ENCODE peak calls at places on chromosome 1, in four cellular contexts. S is CD4-positive, CD25-positive, alpha-beta regulatory T cell; N is Peyer's patch; B is BE2C. C is an unnamed sample.
A peak's percentile ranks its signal among the peaks of the same experiment; 100 is the strongest.

GRCh38 chr1:227788279-227789041 is 27.0 kb upstream of the PRSS38 start:
- DNase-seq in S (no peak), N (no peak), B (peak; percentile 88), C (peak; percentile 64)

GRCh38 chr1:117852846-117853555 is 76.4 kb downstream of the GDAP2 start:
- DNase-seq in S (no peak), N (no peak), B (no peak), C (no peak)

GRCh38 chr1:89454845-89455521 is 69.6 kb upstream of the LRRC8B start:
- DNase-seq in S (peak; percentile 49), N (peak; percentile 73), B (peak; percentile 32), C (peak; percentile 54)

GRCh38 chr1:162612606-162613400 is 19.5 kb upstream of the DDR2 start:
- DNase-seq in S (no peak), N (peak; percentile 58), B (no peak), C (no peak)

GRCh38 chr1:27522860-27523665 is 33.1 kb upstream of the WASF2 start:
- DNase-seq in S (peak; percentile 46), N (no peak), B (peak; percentile 29), C (no peak)

GRCh38 chr1:183879966-183880365 is 75.0 kb downstream of the RGL1 start:
- DNase-seq in S (no peak), N (no peak), B (no peak), C (no peak)

GRCh38 chr1:231313661-231314060 is 24.0 kb downstream of the EXOC8 start:
- DNase-seq in S (no peak), N (no peak), B (no peak), C (no peak)

GRCh38 chr1:21152423-21153100 is 24.1 kb downstream of the EIF4G3 start:
- DNase-seq in S (no peak), N (no peak), B (no peak), C (no peak)

GRCh38 chr1:21573971-21574458 is 64.8 kb downstream of the ALPL start:
- DNase-seq in S (no peak), N (peak; percentile 69), B (peak; percentile 70), C (peak; percentile 31)

GRCh38 chr1:245825128-245825901 is 670.5 kb downstream of the KIF26B start:
- DNase-seq in S (no peak), N (no peak), B (no peak), C (no peak)

GRCh38 chr1:191831572-191831971 is 326.7 kb upstream of the RGS18 start:
- DNase-seq in S (no peak), N (no peak), B (no peak), C (no peak)

GRCh38 chr1:234579967-234580366 is 30.0 kb downstream of the IRF2BP2 start:
- DNase-seq in S (no peak), N (no peak), B (no peak), C (no peak)

GRCh38 chr1:151156515-151156819 is at the start of gene TNFAIP8L2:
- DNase-seq in S (peak; percentile 67), N (peak; percentile 93), B (no peak), C (peak; percentile 65)

GRCh38 chr1:70140343-70140742 is 65.0 kb downstream of the LRRC40 start:
- DNase-seq in S (no peak), N (no peak), B (no peak), C (no peak)

GRCh38 chr1:178931843-178932551 is 61.1 kb upstream of the ANGPTL1 start:
- DNase-seq in S (no peak), N (peak; percentile 88), B (no peak), C (peak; percentile 10)

GRCh38 chr1:159817276-159818041 is 9.2 kb upstream of the SLAMF8 start:
- DNase-seq in S (no peak), N (peak; percentile 63), B (no peak), C (peak; percentile 84)

GRCh38 chr1:239958063-239958462 is 133.6 kb upstream of the FMN2 start:
- DNase-seq in S (no peak), N (no peak), B (no peak), C (no peak)

GRCh38 chr1:51514733-51515132 is 4.3 kb downstream of the EPS15 start:
- DNase-seq in S (no peak), N (no peak), B (no peak), C (peak; percentile 12)

GRCh38 chr1:184563308-184563707 is 176.5 kb downstream of the C1orf21 start:
- DNase-seq in S (no peak), N (no peak), B (no peak), C (peak; percentile 31)

GRCh38 chr1:3011631-3012510 is 9.4 kb upstream of the ACTRT2 start:
- DNase-seq in S (no peak), N (peak; percentile 30), B (no peak), C (no peak)

GRCh38 chr1:3007298-3008147 is 13.7 kb upstream of the ACTRT2 start:
- DNase-seq in S (no peak), N (peak; percentile 7), B (no peak), C (no peak)

GRCh38 chr1:3009556-3009955 is 11.7 kb upstream of the ACTRT2 start:
- DNase-seq in S (no peak), N (no peak), B (no peak), C (no peak)

GRCh38 chr1:3011127-3011526 is 10.1 kb upstream of the ACTRT2 start:
- DNase-seq in S (no peak), N (peak; percentile 19), B (no peak), C (no peak)

DNA sequence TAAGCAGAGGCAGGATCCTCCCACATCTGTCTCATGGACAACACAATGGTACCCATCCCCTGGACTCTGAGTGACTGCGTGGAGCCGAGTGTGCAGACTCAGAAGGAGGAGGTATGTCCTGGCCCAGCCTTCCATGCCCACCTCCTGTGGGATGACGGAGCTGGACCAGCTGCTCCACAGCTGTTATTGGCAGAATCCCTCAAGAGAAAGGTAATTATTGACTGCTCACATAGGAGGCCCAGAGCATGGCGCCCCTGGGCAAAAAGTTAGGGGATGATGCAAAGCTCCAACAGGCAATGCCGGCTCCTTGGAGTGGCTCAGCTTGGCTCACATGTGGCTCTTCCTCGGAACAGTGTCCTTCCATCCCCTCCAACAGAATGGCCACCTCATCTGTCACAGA is 12.2 kb upstream of the ACTRT2 start:
- DNase-seq in S (no peak), N (peak; percentile 26), B (no peak), C (no peak)
- H3K9me3 ChIP-seq in S (peaks cover 24% of the 10 kb centered on the region), N (peaks cover 6% of the 10 kb centered on the region), B (no peaks in the 10 kb centered on the region), C (peaks cover 2% of the 10 kb centered on the region)

DNA sequence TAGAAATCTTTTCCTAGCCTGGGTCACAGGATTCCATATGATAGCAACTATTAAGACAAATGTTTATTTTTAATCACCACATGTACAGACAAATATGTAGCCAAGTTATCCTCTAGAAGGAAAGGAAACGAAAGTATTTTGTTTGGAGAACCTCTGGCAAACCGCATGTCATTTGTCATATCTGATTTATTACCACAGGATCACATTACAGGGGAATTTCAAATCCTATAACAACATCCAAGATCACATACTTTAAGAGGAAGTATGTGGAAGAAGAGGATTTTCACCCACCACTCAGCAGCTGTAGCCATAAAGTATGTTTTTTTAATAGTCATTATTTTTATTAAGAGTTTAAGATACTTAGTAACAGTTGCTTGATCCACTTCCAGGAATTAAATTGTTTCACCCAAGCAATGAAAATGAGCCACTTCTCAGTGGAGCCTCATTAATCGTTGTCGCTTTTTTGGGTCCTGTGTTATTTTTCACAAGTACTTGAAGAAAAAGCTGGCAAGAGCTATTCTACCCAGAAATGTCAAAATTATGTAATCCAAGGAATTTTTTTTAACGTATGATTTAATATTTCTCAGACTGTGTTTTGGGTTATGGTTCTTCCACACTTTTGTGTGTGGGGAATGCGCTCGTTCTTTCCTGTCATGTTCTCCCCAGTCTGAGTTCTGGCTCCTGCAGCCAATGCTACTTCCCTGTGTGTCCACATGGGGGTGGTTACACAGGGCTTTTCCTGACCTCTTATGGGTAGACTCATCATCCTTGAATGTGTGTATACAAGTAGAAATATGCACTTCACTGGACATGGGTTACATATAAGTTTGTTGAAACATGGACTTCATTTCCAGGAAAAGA is 6.9 kb downstream of the SERTAD4 start:
- DNase-seq in S (no peak), N (no peak), B (peak; percentile 52), C (peak; percentile 26)
- H3K4me1 ChIP-seq in S (no peaks in the 10 kb centered on the region), N (no peaks in the 10 kb centered on the region), B (peaks cover 4% of the 10 kb centered on the region), C (peaks cover 5% of the 10 kb centered on the region)

GRCh38 chr1:243657793-243658192 is 192.2 kb downstream of the AKT3 start:
- DNase-seq in S (no peak), N (no peak), B (no peak), C (no peak)
- H3K9me3 ChIP-seq in S (no peaks in the 10 kb centered on the region), N (no peaks in the 10 kb centered on the region), B (no peaks in the 10 kb centered on the region), C (no peaks in the 10 kb centered on the region)

DNA sequence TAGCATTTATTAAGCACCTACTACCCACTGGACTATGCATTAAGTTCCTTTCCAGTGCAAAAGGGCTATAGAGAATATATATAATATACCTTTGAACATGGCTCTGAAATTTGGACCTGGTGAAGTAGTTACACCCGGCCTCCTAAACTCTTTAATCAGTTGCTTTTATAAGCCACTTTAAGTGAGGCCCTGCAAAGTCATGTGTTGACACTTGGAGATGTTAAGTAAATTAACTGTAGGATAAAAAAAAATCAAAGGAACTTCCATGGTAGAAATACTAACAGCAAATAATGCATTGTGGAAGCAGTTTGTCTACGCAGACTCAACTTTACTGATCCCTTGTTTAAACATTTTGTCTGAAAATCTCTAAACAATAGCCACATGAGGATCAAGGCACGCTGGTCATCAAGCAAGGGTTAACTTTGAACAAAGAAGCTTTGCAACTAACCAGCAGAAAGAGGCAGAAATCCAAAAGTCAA is 283.9 kb downstream of the VAV3 start:
- DNase-seq in S (no peak), N (no peak), B (no peak), C (no peak)
- H3K4me1 ChIP-seq in S (no peaks in the 10 kb centered on the region), N (no peaks in the 10 kb centered on the region), B (no peaks in the 10 kb centered on the region), C (peaks cover 2% of the 10 kb centered on the region)

GRCh38 chr1:34825455-34826081 is 32.8 kb downstream of the GJA4 start:
- DNase-seq in S (no peak), N (no peak), B (no peak), C (peak; percentile 7)

GRCh38 chr1:34827341-34827941 is 32.1 kb downstream of the SMIM12 start:
- DNase-seq in S (no peak), N (no peak), B (no peak), C (no peak)

GRCh38 chr1:34828611-34829010 is 30.9 kb downstream of the SMIM12 start:
- DNase-seq in S (no peak), N (no peak), B (no peak), C (no peak)

GRCh38 chr1:34822202-34822601 is 29.4 kb downstream of the GJA4 start:
- DNase-seq in S (no peak), N (no peak), B (no peak), C (no peak)

GRCh38 chr1:34824817-34825454 is 32.1 kb downstream of the GJA4 start:
- DNase-seq in S (no peak), N (no peak), B (no peak), C (no peak)
- H3K9me3 ChIP-seq in S (no peaks in the 10 kb centered on the region), N (no peaks in the 10 kb centered on the region), B (no peaks in the 10 kb centered on the region), C (no peaks in the 10 kb centered on the region)

DNA sequence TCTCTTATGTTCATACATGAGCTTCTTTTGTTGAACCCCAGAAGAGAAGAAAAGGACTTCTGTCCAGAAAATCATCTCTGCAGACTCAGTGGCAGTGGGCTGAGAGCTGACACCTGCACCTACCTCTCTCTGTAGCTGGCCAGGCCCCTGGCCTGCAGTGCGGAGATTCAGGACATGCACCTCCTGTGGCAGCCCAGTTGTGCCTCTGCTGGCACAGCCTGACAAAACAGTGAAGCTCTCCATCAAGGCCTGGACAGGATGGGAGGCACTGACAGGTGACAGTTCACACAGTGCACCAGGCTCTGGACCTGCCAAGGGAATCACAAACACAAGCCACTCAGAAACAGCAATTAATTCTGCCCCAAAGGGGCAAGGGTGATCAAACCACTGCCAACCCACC is 88.8 kb downstream of the TGFBR3 start:
- DNase-seq in S (no peak), N (no peak), B (no peak), C (no peak)
- H3K4me1 ChIP-seq in S (no peaks in the 10 kb centered on the region), N (no peaks in the 10 kb centered on the region), B (no peaks in the 10 kb centered on the region), C (peaks cover under 1% of the 10 kb centered on the region)

DNA sequence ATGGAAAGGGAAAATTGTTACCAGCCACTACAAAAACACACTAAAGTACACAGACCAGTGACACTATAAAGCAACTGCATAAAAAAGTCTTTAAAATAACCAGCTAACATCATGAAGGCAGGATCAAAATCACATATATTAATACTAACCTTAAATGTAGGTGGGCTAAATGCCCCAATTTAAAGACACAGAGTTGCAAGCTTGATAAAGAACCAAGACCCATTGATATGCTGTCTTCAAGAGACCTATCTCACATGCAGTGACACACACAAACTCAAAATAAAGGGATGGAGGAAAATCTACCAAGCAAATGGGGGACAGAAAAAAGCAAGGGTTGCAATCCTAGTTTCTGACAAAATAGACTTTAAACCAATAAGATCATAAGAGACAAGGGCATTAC is 246.3 kb downstream of the SEC16B start:
- DNase-seq in S (no peak), N (no peak), B (no peak), C (no peak)
- H3K9me3 ChIP-seq in S (peaks cover 28% of the 10 kb centered on the region), N (no peaks in the 10 kb centered on the region), B (no peaks in the 10 kb centered on the region), C (no peaks in the 10 kb centered on the region)